ENCODE peak calls at places on chromosome 13, in four cellular contexts. A, X, R and B are unnamed samples.

GRCh38 chr13:75485286-75486062 is 3.5 kb upstream of the TBC1D4 start:
- DNase-seq in A (no peak), X (no peak), R (no peak), B (peak; percentile 51)

GRCh38 chr13:32585625-32586021 is 629 bp upstream of the PDS5B start:
- DNase-seq in A (no peak), X (no peak), R (no peak), B (no peak)

GRCh38 chr13:25678398-25678797 is 306.6 kb downstream of the ATP8A2 start:
- DNase-seq in A (no peak), X (no peak), R (no peak), B (no peak)

GRCh38 chr13:61664821-61665705 is 249.4 kb upstream of the PCDH20 start:
- DNase-seq in A (no peak), X (no peak), R (no peak), B (peak; percentile 10)

GRCh38 chr13:110342474-110342873 is 35.4 kb downstream of the COL4A2 start:
- DNase-seq in A (no peak), X (no peak), R (no peak), B (no peak)

GRCh38 chr13:57595775-57596174 is 35.8 kb upstream of the PCDH17 start:
- DNase-seq in A (no peak), X (no peak), R (no peak), B (no peak)

GRCh38 chr13:50208826-50209335 is 193.6 kb downstream of the KCNRG start:
- DNase-seq in A (peak; percentile 9), X (no peak), R (no peak), B (no peak)

GRCh38 chr13:79359064-79359463 is 47.0 kb downstream of the RBM26 start:
- DNase-seq in A (no peak), X (no peak), R (no peak), B (no peak)

GRCh38 chr13:39930544-39931444 is 275.3 kb downstream of the COG6 start:
- DNase-seq in A (no peak), X (no peak), R (no peak), B (no peak)

GRCh38 chr13:98478134-98479129 is 98.5 kb downstream of the STK24 start:
- DNase-seq in A (no peak), X (no peak), R (peak; percentile 56), B (no peak)

GRCh38 chr13:32330438-32330837 is 15.1 kb downstream of the BRCA2 start:
- DNase-seq in A (no peak), X (no peak), R (no peak), B (no peak)

GRCh38 chr13:28609936-28610335 is 49.0 kb upstream of the POMP start:
- DNase-seq in A (no peak), X (no peak), R (no peak), B (no peak)

GRCh38 chr13:94020833-94021232 is 458.6 kb downstream of the DCT start:
- DNase-seq in A (no peak), X (no peak), R (no peak), B (no peak)

GRCh38 chr13:67117010-67117550 is 113.1 kb downstream of the PCDH9 start:
- DNase-seq in A (no peak), X (no peak), R (no peak), B (no peak)

GRCh38 chr13:33676045-33676699 is 141.8 kb upstream of the RFC3 start:
- DNase-seq in A (no peak), X (no peak), R (no peak), B (no peak)

GRCh38 chr13:106143392-106143791 is 392.1 kb downstream of the EFNB2 start:
- DNase-seq in A (no peak), X (no peak), R (no peak), B (no peak)

GRCh38 chr13:72160977-72161376 is 294.0 kb upstream of the DACH1 start:
- DNase-seq in A (no peak), X (no peak), R (no peak), B (no peak)

GRCh38 chr13:93476175-93476574 is 249.6 kb downstream of the GPC6 start:
- DNase-seq in A (no peak), X (peak; percentile 15), R (no peak), B (no peak)

GRCh38 chr13:70043685-70044084 is 63.9 kb upstream of the ATXN8OS start:
- DNase-seq in A (no peak), X (no peak), R (no peak), B (no peak)

GRCh38 chr13:114011226-114011625 is 37.4 kb upstream of the C13orf46 start:
- DNase-seq in A (no peak), X (no peak), R (no peak), B (no peak)

GRCh38 chr13:30805603-30806011 is 70.3 kb downstream of the ALOX5AP start:
- DNase-seq in A (no peak), X (no peak), R (peak; percentile 32), B (peak; percentile 68)

GRCh38 chr13:41054212-41054877 is 7.0 kb upstream of the WBP4 start:
- DNase-seq in A (no peak), X (peak; percentile 3), R (peak; percentile 41), B (no peak)

DNA sequence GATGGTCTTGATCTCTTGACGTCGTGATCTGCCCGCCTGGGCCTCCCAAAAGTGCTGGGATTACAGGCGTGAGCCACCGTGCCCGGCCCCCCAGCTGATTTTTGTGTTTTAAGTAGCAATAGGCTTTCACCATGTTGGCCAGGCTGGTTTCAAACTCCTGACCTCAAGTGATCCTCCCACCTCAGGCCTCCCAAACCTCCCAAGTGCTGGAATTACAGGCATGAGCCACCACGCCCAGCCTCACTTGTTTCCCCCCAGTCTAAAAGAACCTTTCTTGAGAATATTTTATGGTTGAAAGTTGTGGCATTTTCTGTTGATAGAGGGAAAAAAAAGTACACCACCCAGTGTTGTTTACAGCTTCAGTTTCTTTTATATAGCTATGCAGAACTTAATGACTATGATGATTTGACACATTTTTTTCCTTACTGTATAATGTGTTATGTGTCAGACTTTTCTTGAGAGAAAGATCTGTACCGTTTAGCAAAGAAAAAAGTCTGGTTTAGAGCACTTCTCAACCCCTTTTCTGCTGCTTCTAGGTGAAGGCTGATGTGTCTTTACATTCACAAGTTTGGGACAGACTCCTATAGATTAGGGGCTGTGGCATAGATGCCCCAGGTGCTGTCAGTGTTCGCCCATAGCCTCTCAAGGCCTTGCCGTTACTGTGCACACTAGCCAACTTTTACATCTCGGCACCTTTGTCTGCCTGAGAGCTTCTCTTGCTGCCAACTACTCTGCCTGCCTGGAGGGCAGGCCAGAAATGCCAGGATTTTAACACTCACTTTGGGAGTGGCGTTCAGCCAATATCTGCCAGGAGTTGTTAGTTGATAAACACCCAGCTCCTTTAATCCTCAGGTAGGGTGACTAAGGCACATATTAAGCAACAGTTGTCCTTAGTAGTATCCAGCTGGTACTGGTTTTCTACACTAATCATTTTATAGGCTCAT is 33.0 kb downstream of the KCTD4 start:
- DNase-seq in A (no peak), X (no peak), R (no peak), B (peak; percentile 85)
- TF ChIP-seq JUND in A (no peak), X (no peak), R (no peak), B (peak; percentile 86)

DNA sequence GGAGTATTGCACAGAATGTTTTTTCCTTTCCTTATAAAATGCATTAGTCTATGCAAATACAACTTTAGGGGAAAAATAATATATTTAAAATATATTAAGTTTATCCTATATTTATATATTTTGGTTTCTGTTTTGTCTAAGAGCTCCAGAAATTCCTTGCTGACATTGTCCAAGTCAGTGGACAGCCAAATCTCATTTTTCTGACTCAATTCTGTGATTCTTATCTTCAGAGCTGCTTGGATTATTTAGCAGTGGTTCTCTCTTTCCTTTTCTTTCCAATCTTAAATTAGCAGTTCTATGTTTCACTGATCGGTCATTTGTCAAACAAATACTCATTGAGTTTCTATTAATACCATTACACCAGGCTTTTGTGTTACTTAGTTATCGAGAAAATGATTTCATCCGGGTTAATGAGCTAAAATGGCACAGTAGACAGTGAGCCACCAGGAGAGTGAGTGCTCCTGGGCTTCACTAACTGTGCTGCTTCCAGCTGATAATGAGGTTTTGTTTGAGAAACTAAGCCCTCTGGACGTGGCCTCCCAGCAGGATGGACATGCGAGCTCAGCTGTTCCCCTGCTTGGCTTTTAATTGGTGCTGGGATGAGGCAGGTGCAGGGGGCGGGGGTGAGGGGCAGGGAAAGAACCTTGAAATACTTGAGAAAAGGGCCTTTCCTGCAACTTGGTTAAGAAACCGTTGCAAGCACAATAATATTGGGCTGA is 44.0 kb downstream of the ATP11A start:
- DNase-seq in A (no peak), X (no peak), R (peak; percentile 58), B (no peak)
- TF ChIP-seq JUND in A (no peak), X (no peak), R (no peak), B (no peak)

DNA sequence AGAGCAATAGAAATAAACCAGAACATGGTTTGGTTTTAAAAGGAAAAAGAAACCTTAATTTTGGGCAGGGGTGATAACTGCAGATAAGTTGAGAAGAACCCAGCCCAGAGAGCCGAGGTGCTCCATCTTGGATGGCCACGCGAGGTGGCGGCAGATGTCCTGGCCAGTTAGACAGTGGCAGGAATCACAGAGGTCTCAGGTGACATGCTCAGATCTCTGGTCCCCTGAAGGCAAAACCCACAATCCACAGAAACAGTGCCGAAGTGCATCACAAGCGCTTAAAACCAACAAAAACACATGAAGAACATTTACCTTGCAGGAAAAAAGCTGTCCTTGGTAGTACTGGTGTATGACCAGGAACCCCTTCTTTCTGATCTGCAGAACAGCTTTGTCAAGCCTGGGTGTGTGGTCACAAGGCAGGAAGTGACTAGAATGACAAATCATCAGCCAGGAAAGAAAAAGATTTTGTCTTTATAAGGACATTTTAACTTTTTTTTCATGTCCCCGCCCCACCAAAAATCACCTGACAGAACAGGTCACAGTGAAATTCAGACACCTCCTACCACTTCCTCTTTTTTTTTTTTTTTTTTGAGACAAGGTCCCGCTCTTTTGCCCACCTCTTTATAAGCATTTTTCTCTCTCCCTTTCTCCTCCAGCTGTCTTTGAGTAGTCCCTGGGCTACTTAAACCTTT is at the start of gene LCP1:
- DNase-seq in A (no peak), X (no peak), R (no peak), B (no peak)
- TF ChIP-seq JUND in A (no peak), X (no peak), R (no peak), B (no peak)

GRCh38 chr13:38191016-38191415 is 158.6 kb upstream of the UFM1 start:
- DNase-seq in A (no peak), X (no peak), R (no peak), B (no peak)
- TF ChIP-seq JUND in A (no peak), X (no peak), R (no peak), B (no peak)

DNA sequence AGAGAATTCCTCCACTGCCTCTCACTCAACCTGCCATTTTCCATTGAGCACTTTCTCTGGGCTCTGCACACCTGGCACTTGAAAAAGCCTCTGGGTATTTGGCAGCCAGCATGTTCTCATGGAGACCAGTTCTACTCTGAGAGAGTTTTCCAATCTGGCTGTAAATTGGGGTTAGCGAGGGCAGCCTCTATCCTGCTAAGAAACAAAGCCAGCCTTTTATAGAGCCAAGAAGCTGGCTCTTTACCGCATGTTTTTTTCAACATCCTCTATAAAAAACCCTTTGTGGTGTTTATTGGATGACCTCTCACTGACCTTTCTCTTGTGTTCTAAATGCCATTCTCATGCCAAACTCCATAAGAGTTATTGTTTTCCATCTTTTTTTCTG is 52.6 kb upstream of the RCBTB2 start:
- DNase-seq in A (no peak), X (no peak), R (no peak), B (peak; percentile 12)
- TF ChIP-seq JUND in A (no peak), X (no peak), R (no peak), B (no peak)

GRCh38 chr13:74017301-74018092 is 116.7 kb downstream of the KLF12 start:
- DNase-seq in A (no peak), X (no peak), R (peak; percentile 26), B (no peak)

GRCh38 chr13:74009100-74009668 is 125.0 kb downstream of the KLF12 start:
- DNase-seq in A (no peak), X (no peak), R (no peak), B (no peak)

DNA sequence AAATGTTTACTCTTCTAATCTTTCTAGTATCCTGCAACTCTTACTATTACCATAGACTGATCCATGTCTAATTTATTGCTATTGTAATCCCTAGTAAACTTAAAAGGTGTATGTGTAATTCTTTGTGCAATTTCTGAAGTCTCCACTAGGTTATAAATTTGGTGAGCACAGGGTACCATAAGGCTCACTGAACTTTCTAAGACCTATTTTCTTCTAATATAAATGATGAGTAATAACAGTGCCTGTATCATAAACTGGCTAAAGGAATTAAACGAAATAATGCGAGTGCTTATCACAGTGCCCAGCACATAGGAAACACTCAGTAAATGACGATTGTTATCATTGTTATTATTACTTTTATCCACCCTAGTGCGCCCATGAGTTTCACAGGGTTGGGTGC is 119.1 kb downstream of the KLF12 start:
- DNase-seq in A (no peak), X (no peak), R (no peak), B (no peak)
- TF ChIP-seq JUND in A (no peak), X (no peak), R (no peak), B (no peak)